ENCODE peak calls at places on chromosomes 4 and X, in five cellular contexts. One of them, this sample, is unnamed.

GRCh38 chr4:78545275-78546246 is 6.0 kb upstream of the ANXA3 start:
- DNase-seq in GM12878: no peak
- DNase-seq in WTC11: no peak
- DNase-seq in RWPE1: no peak
- DNase-seq in H9: no peak
- DNase-seq in this sample: no peak

GRCh38 chr4:175657571-175657970 is 154.5 kb downstream of the GPM6A start:
- DNase-seq in GM12878: no peak
- DNase-seq in WTC11: no peak
- DNase-seq in RWPE1: no peak
- DNase-seq in H9: no peak
- DNase-seq in this sample: no peak

GRCh38 chr4:40576651-40577480 is 52.8 kb downstream of the RBM47 start:
- DNase-seq in GM12878: peak; percentile 82
- DNase-seq in WTC11: no peak
- DNase-seq in RWPE1: peak; percentile 75
- DNase-seq in H9: no peak
- DNase-seq in this sample: peak; percentile 43

GRCh38 chr4:4206204-4206603 is 20.5 kb downstream of the OTOP1 start:
- DNase-seq in GM12878: no peak
- DNase-seq in WTC11: no peak
- DNase-seq in RWPE1: no peak
- DNase-seq in H9: no peak
- DNase-seq in this sample: no peak

GRCh38 chrX:133533249-133533648 is 118.0 kb upstream of the GPC4 start:
- DNase-seq in GM12878: no peak
- DNase-seq in WTC11: no peak
- DNase-seq in RWPE1: no peak
- DNase-seq in H9: no peak
- DNase-seq in this sample: no peak

GRCh38 chrX:2691543-2692220 is 587 bp downstream of the CD99 start:
- DNase-seq in GM12878: no peak
- DNase-seq in WTC11: no peak
- DNase-seq in RWPE1: no peak
- DNase-seq in H9: no peak
- DNase-seq in this sample: no peak

GRCh38 chr4:8005033-8005808 is 65.6 kb upstream of the AFAP1 start:
- DNase-seq in GM12878: no peak
- DNase-seq in WTC11: no peak
- DNase-seq in RWPE1: no peak
- DNase-seq in H9: no peak
- DNase-seq in this sample: no peak

GRCh38 chrX:119237526-119238035 is 1.5 kb downstream of the PGRMC1 start:
- DNase-seq in GM12878: no peak
- DNase-seq in WTC11: no peak
- DNase-seq in RWPE1: no peak
- DNase-seq in H9: no peak
- DNase-seq in this sample: no peak

GRCh38 chr4:164997941-164998340 is 20.5 kb upstream of the TRIM61 start:
- DNase-seq in GM12878: no peak
- DNase-seq in WTC11: no peak
- DNase-seq in RWPE1: no peak
- DNase-seq in H9: no peak
- DNase-seq in this sample: no peak

GRCh38 chr4:77619408-77619807 is 13.8 kb downstream of the CXCL13 start:
- DNase-seq in GM12878: no peak
- DNase-seq in WTC11: no peak
- DNase-seq in RWPE1: no peak
- DNase-seq in H9: no peak
- DNase-seq in this sample: no peak

GRCh38 chr4:78397292-78397630 is 154.3 kb upstream of the ANXA3 start:
- DNase-seq in GM12878: no peak
- DNase-seq in WTC11: no peak
- DNase-seq in RWPE1: no peak
- DNase-seq in H9: no peak
- DNase-seq in this sample: no peak

GRCh38 chrX:38879631-38880220 is 78.5 kb downstream of the MID1IP1 start:
- DNase-seq in GM12878: no peak
- DNase-seq in WTC11: no peak
- DNase-seq in RWPE1: no peak
- DNase-seq in H9: no peak
- DNase-seq in this sample: no peak

GRCh38 chrX:118847676-118848075 is 24.1 kb downstream of the ZCCHC12 start:
- DNase-seq in GM12878: no peak
- DNase-seq in WTC11: no peak
- DNase-seq in RWPE1: peak; percentile 34
- DNase-seq in H9: no peak
- DNase-seq in this sample: no peak

GRCh38 chr4:106996490-106996889 is 39.6 kb downstream of the DKK2 start:
- DNase-seq in GM12878: no peak
- DNase-seq in WTC11: no peak
- DNase-seq in RWPE1: no peak
- DNase-seq in H9: no peak
- DNase-seq in this sample: no peak

GRCh38 chr4:150268444-150268843 is 190.2 kb downstream of the DCLK2 start:
- DNase-seq in GM12878: no peak
- DNase-seq in WTC11: no peak
- DNase-seq in RWPE1: no peak
- DNase-seq in H9: no peak
- DNase-seq in this sample: no peak

GRCh38 chr4:40185830-40186664 is 10.8 kb upstream of the RHOH start:
- DNase-seq in GM12878: peak; percentile 94
- DNase-seq in WTC11: no peak
- DNase-seq in RWPE1: no peak
- DNase-seq in H9: no peak
- DNase-seq in this sample: no peak

GRCh38 chr4:134807231-134807745 is 605.7 kb upstream of the PABPC4L start:
- DNase-seq in GM12878: no peak
- DNase-seq in WTC11: no peak
- DNase-seq in RWPE1: no peak
- DNase-seq in H9: no peak
- DNase-seq in this sample: no peak

DNA sequence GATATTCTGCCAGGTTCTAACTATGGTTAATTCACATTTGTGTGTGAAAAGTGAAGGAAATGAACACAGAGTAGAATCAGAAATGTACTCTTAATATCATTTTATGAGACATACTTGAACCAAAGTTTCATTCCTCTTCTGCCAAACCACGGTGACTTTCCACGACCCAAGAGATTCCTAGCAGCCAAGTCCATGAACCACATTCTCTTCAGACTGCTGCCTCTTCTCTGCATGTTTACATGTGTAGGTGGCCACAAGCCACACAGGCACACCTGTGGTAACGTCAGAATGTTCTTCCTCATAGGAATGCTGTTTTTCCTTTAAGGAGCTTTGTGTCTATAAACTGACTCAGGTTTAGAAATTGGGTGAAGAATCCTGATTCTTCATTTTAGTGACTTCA is 1411.2 kb downstream of the RAPGEF2 start:
- DNase-seq in GM12878: no peak
- DNase-seq in WTC11: no peak
- DNase-seq in RWPE1: no peak
- DNase-seq in H9: no peak
- DNase-seq in this sample: no peak
- TF ChIP-seq CTCF in GM12878: no peak
- TF ChIP-seq CTCF in WTC11: no peak
- TF ChIP-seq CTCF in RWPE1: no peak
- TF ChIP-seq CTCF in H9: no peak
- TF ChIP-seq CTCF in this sample: no peak

GRCh38 chrX:40863671-40864070 is 128.3 kb upstream of the MED14 start:
- DNase-seq in GM12878: no peak
- DNase-seq in WTC11: no peak
- DNase-seq in RWPE1: no peak
- DNase-seq in H9: no peak
- DNase-seq in this sample: no peak

GRCh38 chrX:40868868-40869267 is 133.5 kb upstream of the MED14 start:
- DNase-seq in GM12878: no peak
- DNase-seq in WTC11: no peak
- DNase-seq in RWPE1: no peak
- DNase-seq in H9: no peak
- DNase-seq in this sample: no peak

GRCh38 chrX:40867352-40867751 is 132.0 kb upstream of the MED14 start:
- DNase-seq in GM12878: no peak
- DNase-seq in WTC11: no peak
- DNase-seq in RWPE1: peak; percentile 80
- DNase-seq in H9: no peak
- DNase-seq in this sample: no peak

GRCh38 chrX:40864972-40865371 is 129.6 kb upstream of the MED14 start:
- DNase-seq in GM12878: no peak
- DNase-seq in WTC11: no peak
- DNase-seq in RWPE1: no peak
- DNase-seq in H9: no peak
- DNase-seq in this sample: no peak

GRCh38 chrX:40866878-40867277 is 131.5 kb upstream of the MED14 start:
- DNase-seq in GM12878: no peak
- DNase-seq in WTC11: no peak
- DNase-seq in RWPE1: no peak
- DNase-seq in H9: no peak
- DNase-seq in this sample: no peak
- TF ChIP-seq CTCF in GM12878: no peak
- TF ChIP-seq CTCF in WTC11: no peak
- TF ChIP-seq CTCF in RWPE1: no peak
- TF ChIP-seq CTCF in H9: no peak
- TF ChIP-seq CTCF in this sample: no peak

GRCh38 chrX:143437439-143437838 is 79.8 kb downstream of the SPANXN3 start:
- DNase-seq in GM12878: no peak
- DNase-seq in WTC11: no peak
- DNase-seq in RWPE1: peak; percentile 0
- DNase-seq in H9: no peak
- DNase-seq in this sample: no peak
- TF ChIP-seq CTCF in GM12878: peak; percentile 40
- TF ChIP-seq CTCF in WTC11: no peak
- TF ChIP-seq CTCF in RWPE1: peak; percentile 32
- TF ChIP-seq CTCF in H9: peak; percentile 70
- TF ChIP-seq CTCF in this sample: no peak

DNA sequence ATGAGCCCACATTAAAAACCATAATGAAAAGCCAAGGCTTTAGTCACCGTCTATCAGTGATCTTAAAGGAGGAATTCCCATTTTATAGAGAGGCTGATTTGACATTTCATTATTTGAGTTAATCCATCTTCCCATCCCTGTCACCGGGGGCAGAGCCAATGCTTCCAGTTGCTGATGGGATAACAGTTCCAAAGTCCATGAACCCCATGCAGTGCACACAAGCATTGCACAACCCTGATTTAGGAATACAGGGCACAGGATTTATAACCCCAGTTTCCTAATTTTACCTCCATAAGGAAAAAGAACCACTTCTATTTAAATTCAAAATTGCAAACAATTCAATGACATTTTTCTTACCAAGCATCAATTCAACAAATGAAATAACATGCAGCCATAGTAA is 36.5 kb downstream of the MAOB start:
- DNase-seq in GM12878: no peak
- DNase-seq in WTC11: no peak
- DNase-seq in RWPE1: no peak
- DNase-seq in H9: no peak
- DNase-seq in this sample: no peak
- TF ChIP-seq CTCF in GM12878: no peak
- TF ChIP-seq CTCF in WTC11: no peak
- TF ChIP-seq CTCF in RWPE1: no peak
- TF ChIP-seq CTCF in H9: no peak
- TF ChIP-seq CTCF in this sample: no peak

GRCh38 chr4:108181704-108182103 is 13.0 kb upstream of the LEF1 start:
- DNase-seq in GM12878: no peak
- DNase-seq in WTC11: no peak
- DNase-seq in RWPE1: no peak
- DNase-seq in H9: no peak
- DNase-seq in this sample: no peak
- TF ChIP-seq CTCF in GM12878: peak; percentile 46
- TF ChIP-seq CTCF in WTC11: no peak
- TF ChIP-seq CTCF in RWPE1: no peak
- TF ChIP-seq CTCF in H9: peak; percentile 40
- TF ChIP-seq CTCF in this sample: no peak

GRCh38 chrX:16671005-16671404 is 21.0 kb downstream of the S100G start:
- DNase-seq in GM12878: no peak
- DNase-seq in WTC11: no peak
- DNase-seq in RWPE1: peak; percentile 21
- DNase-seq in H9: no peak
- DNase-seq in this sample: no peak
- TF ChIP-seq CTCF in GM12878: peak; percentile 45
- TF ChIP-seq CTCF in WTC11: no peak
- TF ChIP-seq CTCF in RWPE1: peak; percentile 23
- TF ChIP-seq CTCF in H9: peak; percentile 74
- TF ChIP-seq CTCF in this sample: no peak

GRCh38 chr4:83054928-83055327 is 19.9 kb downstream of the COPS4 start:
- DNase-seq in GM12878: no peak
- DNase-seq in WTC11: no peak
- DNase-seq in RWPE1: peak; percentile 26
- DNase-seq in H9: no peak
- DNase-seq in this sample: no peak
- TF ChIP-seq CTCF in GM12878: peak; percentile 48
- TF ChIP-seq CTCF in WTC11: no peak
- TF ChIP-seq CTCF in RWPE1: peak; percentile 58
- TF ChIP-seq CTCF in H9: peak; percentile 36
- TF ChIP-seq CTCF in this sample: no peak

DNA sequence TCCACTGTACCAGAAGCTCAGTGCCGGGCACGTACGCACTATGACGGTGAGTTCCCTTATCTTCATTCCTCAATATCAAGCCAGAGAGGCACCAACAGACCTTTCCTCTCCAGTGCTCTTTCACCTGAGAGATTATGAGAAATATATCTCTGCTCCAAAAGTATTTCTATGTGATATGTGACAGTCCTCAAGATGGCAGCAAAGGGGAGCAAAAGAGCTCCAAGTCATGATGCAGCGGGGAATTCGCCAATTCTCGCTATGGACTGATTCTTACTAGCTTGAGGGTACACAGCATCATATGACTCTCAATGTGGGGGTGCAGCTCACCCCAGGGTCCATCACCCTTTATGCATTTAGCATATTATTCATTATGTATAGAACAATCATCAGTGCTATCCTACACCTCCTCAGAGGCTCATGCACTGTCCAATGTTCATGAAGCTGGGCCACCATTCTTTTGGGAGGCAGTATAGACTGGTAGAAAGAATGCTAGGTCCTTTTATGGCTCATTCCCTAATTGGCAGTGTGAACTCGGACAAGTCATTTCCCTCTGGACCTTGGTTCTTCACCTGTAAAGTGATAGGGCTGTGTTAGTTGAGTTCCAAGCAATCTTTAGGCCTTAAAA is 12.8 kb upstream of the IQSEC2 start:
- DNase-seq in GM12878: no peak
- DNase-seq in WTC11: no peak
- DNase-seq in RWPE1: no peak
- DNase-seq in H9: no peak
- DNase-seq in this sample: no peak
- TF ChIP-seq CTCF in GM12878: no peak
- TF ChIP-seq CTCF in WTC11: no peak
- TF ChIP-seq CTCF in RWPE1: no peak
- TF ChIP-seq CTCF in H9: peak; percentile 43
- TF ChIP-seq CTCF in this sample: no peak